ENCODE peak calls at places on chromosome 2, in five cellular contexts. One of them, this sample, is unnamed.

GRCh38 chr2:37414470-37414949 is 70.1 kb downstream of the QPCT start:
- DNase-seq in RPMI7951: peak; percentile 79
- DNase-seq in ACHN: peak; percentile 77
- DNase-seq in thoracic aorta: no peak
- DNase-seq in globus pallidus: peak; percentile 31
- DNase-seq in this sample: peak; percentile 79

GRCh38 chr2:24881158-24881557 is 38.9 kb downstream of the ADCY3 start:
- DNase-seq in thoracic aorta: no peak
- DNase-seq in globus pallidus: peak; percentile 69
- DNase-seq in ACHN: no peak
- DNase-seq in RPMI7951: no peak
- DNase-seq in this sample: no peak

GRCh38 chr2:236663267-236663666 is 93.6 kb downstream of the ACKR3 start:
- DNase-seq in globus pallidus: no peak
- DNase-seq in RPMI7951: peak; percentile 65
- DNase-seq in ACHN: no peak
- DNase-seq in thoracic aorta: no peak
- DNase-seq in this sample: no peak

GRCh38 chr2:8576525-8577157 is 105.2 kb upstream of the ID2 start:
- DNase-seq in thoracic aorta: no peak
- DNase-seq in globus pallidus: peak; percentile 20
- DNase-seq in ACHN: no peak
- DNase-seq in RPMI7951: peak; percentile 54
- DNase-seq in this sample: no peak

GRCh38 chr2:47437287-47437686 is 34.3 kb downstream of the MSH2 start:
- DNase-seq in globus pallidus: peak; percentile 68
- DNase-seq in RPMI7951: peak; percentile 40
- DNase-seq in ACHN: peak; percentile 57
- DNase-seq in thoracic aorta: no peak
- DNase-seq in this sample: peak; percentile 50

GRCh38 chr2:44397447-44397846 is 35.7 kb downstream of the CAMKMT start:
- DNase-seq in globus pallidus: no peak
- DNase-seq in ACHN: no peak
- DNase-seq in RPMI7951: no peak
- DNase-seq in thoracic aorta: no peak
- DNase-seq in this sample: no peak

GRCh38 chr2:235390108-235390815 is 103.6 kb upstream of the AGAP1 start:
- DNase-seq in ACHN: no peak
- DNase-seq in RPMI7951: peak; percentile 97
- DNase-seq in thoracic aorta: no peak
- DNase-seq in globus pallidus: peak; percentile 46
- DNase-seq in this sample: peak; percentile 58

GRCh38 chr2:203796278-203796677 is 71.3 kb upstream of the CTLA4 start:
- DNase-seq in globus pallidus: no peak
- DNase-seq in ACHN: no peak
- DNase-seq in thoracic aorta: no peak
- DNase-seq in RPMI7951: no peak
- DNase-seq in this sample: no peak

GRCh38 chr2:203687161-203687560 is 19.3 kb upstream of the CD28 start:
- DNase-seq in RPMI7951: no peak
- DNase-seq in thoracic aorta: no peak
- DNase-seq in ACHN: no peak
- DNase-seq in globus pallidus: no peak
- DNase-seq in this sample: no peak

GRCh38 chr2:125168442-125168841 is 1143.4 kb downstream of the CNTNAP5 start:
- DNase-seq in ACHN: no peak
- DNase-seq in RPMI7951: peak; percentile 33
- DNase-seq in globus pallidus: no peak
- DNase-seq in thoracic aorta: no peak
- DNase-seq in this sample: no peak

GRCh38 chr2:207283356-207283755 is 117.6 kb upstream of the KLF7 start:
- DNase-seq in thoracic aorta: no peak
- DNase-seq in ACHN: peak; percentile 9
- DNase-seq in globus pallidus: peak; percentile 55
- DNase-seq in RPMI7951: peak; percentile 70
- DNase-seq in this sample: no peak

GRCh38 chr2:127565261-127566138 is 30.0 kb downstream of the MYO7B start:
- DNase-seq in thoracic aorta: no peak
- DNase-seq in RPMI7951: no peak
- DNase-seq in ACHN: no peak
- DNase-seq in globus pallidus: no peak
- DNase-seq in this sample: no peak

GRCh38 chr2:191215205-191215604 is 30.0 kb upstream of the MYO1B start:
- DNase-seq in globus pallidus: no peak
- DNase-seq in RPMI7951: no peak
- DNase-seq in ACHN: no peak
- DNase-seq in thoracic aorta: no peak
- DNase-seq in this sample: no peak

GRCh38 chr2:57278451-57278850 is 768.2 kb upstream of the VRK2 start:
- DNase-seq in globus pallidus: no peak
- DNase-seq in thoracic aorta: no peak
- DNase-seq in RPMI7951: peak; percentile 41
- DNase-seq in ACHN: no peak
- DNase-seq in this sample: no peak

GRCh38 chr2:112582314-112582746 is 2.1 kb upstream of the CHCHD5 start:
- DNase-seq in RPMI7951: peak; percentile 75
- DNase-seq in globus pallidus: peak; percentile 42
- DNase-seq in thoracic aorta: no peak
- DNase-seq in ACHN: peak; percentile 81
- DNase-seq in this sample: peak; percentile 77

GRCh38 chr2:30422437-30422805 is 24.6 kb upstream of the LCLAT1 start:
- DNase-seq in RPMI7951: peak; percentile 36
- DNase-seq in thoracic aorta: peak; percentile 45
- DNase-seq in globus pallidus: no peak
- DNase-seq in ACHN: no peak
- DNase-seq in this sample: peak; percentile 48

GRCh38 chr2:63692002-63692606 is 103.3 kb downstream of the MDH1 start:
- DNase-seq in RPMI7951: peak; percentile 54
- DNase-seq in thoracic aorta: no peak
- DNase-seq in ACHN: peak; percentile 67
- DNase-seq in globus pallidus: peak; percentile 24
- DNase-seq in this sample: peak; percentile 72

GRCh38 chr2:66692521-66692920 is 257.6 kb downstream of the MEIS1 start:
- DNase-seq in thoracic aorta: no peak
- DNase-seq in RPMI7951: no peak
- DNase-seq in ACHN: no peak
- DNase-seq in globus pallidus: no peak
- DNase-seq in this sample: no peak

This sample was measured in HT-29.